ENCODE peak calls at places on chromosome 1, in seven cellular contexts. O is Peyer's patch, H is heart left ventricle, B is adrenal gland, S is tibial nerve, N is ovary, F is suprapubic skin. Q is an unnamed sample. For H3K27me3, the result is how much of the 10 kb centered on the place peaks cover.

GRCh38 chr1:37342736-37343135 is 131.6 kb upstream of the ZC3H12A start:
- DNase-seq in N (no peak), H (no peak), S (no peak), O (no peak), F (no peak), B (no peak), Q (no peak)

GRCh38 chr1:152252157-152252556 is 28.2 kb upstream of the HRNR start:
- DNase-seq in S (no peak), H (no peak), B (no peak), F (no peak), N (no peak), O (no peak), Q (no peak)

GRCh38 chr1:11485191-11485590 is 6.2 kb downstream of the DISP3 start:
- DNase-seq in F (no peak), B (no peak), N (no peak), S (no peak), H (no peak), O (no peak), Q (peak)

GRCh38 chr1:3598051-3598471 is 13.2 kb downstream of the MEGF6 start:
- DNase-seq in N (peak), S (no peak), F (no peak), B (no peak), O (no peak), H (peak), Q (no peak)

GRCh38 chr1:35451125-35451528 is 106.1 kb downstream of the KIAA0319L start:
- DNase-seq in O (peak), F (peak), N (peak), H (peak), S (peak), B (peak), Q (peak)

GRCh38 chr1:6418668-6419396 is 887 bp downstream of the HES2 start:
- DNase-seq in O (no peak), H (no peak), F (no peak), S (no peak), B (no peak), N (no peak), Q (no peak)

GRCh38 chr1:201648911-201649775 is 110.2 kb downstream of the NAV1 start:
- DNase-seq in H (no peak), O (no peak), S (peak), F (peak), N (peak), B (peak), Q (no peak)

GRCh38 chr1:207186503-207186902 is 82.5 kb downstream of the C4BPA start:
- DNase-seq in O (no peak), N (no peak), B (no peak), H (no peak), F (no peak), S (no peak), Q (no peak)

GRCh38 chr1:222618880-222619321 is 1.0 kb downstream of the MIA3 start:
- DNase-seq in S (peak), F (no peak), O (peak), H (peak), N (peak), B (peak), Q (no peak)

GRCh38 chr1:47478090-47478489 is 40.2 kb downstream of the FOXD2 start:
- DNase-seq in N (no peak), O (peak), B (no peak), S (peak), F (no peak), H (no peak), Q (peak)

DNA sequence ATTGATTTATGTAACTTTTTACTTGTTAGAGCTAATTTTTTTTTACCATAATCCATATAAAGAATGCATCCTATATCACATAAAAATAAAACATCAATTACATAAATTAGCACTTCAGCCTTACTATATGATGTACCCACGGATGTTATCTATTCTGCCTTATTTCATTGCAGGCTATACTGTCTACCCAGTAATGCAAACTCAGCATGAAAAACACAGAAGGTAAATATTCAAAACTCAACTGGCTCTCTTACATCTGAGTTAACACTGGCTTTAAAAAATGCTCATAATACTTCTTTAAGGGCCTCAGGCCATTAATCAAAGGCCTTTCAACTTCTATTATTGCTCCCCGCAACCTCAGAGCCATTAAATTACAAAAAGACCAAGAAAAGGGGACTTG is 65.8 kb downstream of the AHCTF1 start:
- DNase-seq in B (no peak), S (no peak), F (no peak), O (no peak), N (no peak), H (no peak), Q (no peak)
- TF ChIP-seq POLR2A in B (no peak), S (no peak), F (no peak), O (no peak), N (no peak), H (no peak), Q (no peak)

DNA sequence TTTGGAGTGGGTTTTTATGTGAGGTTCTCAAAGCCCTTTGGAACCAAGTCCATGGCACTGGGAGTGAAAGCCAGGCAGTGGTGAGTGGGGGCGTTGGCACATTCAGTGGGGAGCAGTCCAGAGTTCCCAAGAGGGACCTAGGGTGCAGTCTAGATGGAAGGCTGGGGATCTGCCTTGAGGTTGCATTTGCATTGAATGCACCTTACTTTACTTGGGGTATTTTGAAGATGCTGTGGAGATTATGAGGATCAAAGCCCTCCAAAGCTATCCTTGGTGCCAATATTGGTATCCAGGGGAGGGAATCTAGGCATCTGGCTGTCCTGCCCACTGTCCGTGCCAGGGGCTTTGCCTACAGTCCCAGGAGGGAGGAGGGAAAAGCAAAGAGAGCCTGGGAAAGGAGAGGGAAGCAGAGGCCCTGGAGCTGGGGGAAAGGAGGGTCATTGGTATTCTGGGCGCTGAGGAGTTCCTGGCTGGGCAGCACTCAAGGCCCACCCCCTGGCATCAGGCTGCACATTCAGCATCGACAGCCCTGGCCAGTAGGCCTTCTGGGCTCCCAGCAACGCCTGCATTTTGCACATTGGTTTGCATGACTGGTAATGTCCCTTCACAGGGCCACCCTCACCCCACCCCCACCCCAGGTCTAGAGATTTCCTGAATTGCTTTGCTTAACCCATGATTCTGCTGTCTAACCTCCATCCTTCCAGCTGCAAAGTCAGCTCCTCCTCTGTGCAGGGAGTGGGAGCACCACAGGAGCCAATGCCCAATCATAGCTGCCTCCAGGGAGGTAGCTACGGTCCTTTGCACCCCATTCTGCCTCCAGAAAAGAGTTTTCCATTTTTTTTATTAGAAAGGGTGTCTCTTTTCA is 843 bp upstream of the BCAN start:
- DNase-seq in F (no peak), B (no peak), H (no peak), N (no peak), O (no peak), S (no peak), Q (no peak)
- H3K27me3 ChIP-seq in F (half or more), B (half or more), H (half or more), N (under half), O (under half), S (half or more), Q (under half)

GRCh38 chr1:117118101-117118500 is 3.4 kb downstream of the TRIM45 start:
- DNase-seq in H (peak), O (no peak), F (no peak), S (no peak), B (no peak), N (no peak), Q (no peak)

GRCh38 chr1:117121589-117122296 is at the start of gene TRIM45:
- DNase-seq in O (peak), S (peak), N (peak), H (peak), B (peak), F (peak), Q (peak)

GRCh38 chr1:117123274-117123673 is 1.7 kb upstream of the TRIM45 start:
- DNase-seq in S (no peak), F (no peak), B (no peak), O (no peak), H (no peak), N (no peak), Q (no peak)

GRCh38 chr1:117122297-117123025 is 912 bp upstream of the TRIM45 start:
- DNase-seq in N (no peak), O (no peak), S (no peak), H (no peak), B (no peak), F (no peak), Q (no peak)

DNA sequence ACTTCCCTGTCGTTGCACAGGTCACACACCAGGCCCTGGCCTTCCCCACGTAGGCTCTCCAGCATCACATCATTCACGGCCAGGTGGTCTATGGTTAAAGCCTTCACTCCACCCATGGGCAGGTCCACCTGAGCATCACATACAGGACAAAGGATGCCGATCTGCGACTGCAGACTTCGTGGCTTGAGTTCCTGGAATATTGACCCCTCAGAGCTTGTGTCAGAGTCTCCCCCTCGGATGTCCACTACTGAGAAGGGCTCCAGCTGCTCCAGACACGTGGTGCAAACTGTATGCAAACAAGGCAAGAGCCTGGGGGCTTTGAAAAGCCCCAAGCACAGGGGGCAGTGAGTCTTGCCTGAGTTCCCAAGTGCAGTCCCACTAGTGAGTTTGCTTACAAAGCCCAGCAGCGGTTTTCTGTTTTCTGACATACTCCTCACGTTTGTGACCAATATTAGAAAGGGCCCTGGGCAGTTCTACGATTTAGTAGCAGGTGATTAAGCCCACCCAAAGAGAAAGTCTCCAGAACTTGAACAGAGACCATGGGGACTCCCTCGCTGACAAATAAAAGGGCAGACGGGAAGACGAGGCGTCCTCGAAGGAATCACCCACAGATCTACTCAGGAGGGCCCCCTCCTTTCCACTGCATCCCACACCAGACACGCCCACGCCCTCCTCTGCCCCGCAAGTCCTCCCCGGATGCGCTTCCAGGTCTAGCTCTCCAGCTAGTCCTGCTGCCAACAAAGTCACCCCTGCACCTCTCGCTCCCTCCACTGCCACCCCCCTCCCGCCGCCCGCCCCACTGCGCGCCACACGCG is 568 bp downstream of the TRIM45 start:
- DNase-seq in N (peak), B (no peak), F (no peak), O (peak), H (no peak), S (no peak), Q (no peak)
- H3K4me3 ChIP-seq in N (peak), B (no peak), F (peak), O (peak), H (peak), S (peak), Q (peak)

DNA sequence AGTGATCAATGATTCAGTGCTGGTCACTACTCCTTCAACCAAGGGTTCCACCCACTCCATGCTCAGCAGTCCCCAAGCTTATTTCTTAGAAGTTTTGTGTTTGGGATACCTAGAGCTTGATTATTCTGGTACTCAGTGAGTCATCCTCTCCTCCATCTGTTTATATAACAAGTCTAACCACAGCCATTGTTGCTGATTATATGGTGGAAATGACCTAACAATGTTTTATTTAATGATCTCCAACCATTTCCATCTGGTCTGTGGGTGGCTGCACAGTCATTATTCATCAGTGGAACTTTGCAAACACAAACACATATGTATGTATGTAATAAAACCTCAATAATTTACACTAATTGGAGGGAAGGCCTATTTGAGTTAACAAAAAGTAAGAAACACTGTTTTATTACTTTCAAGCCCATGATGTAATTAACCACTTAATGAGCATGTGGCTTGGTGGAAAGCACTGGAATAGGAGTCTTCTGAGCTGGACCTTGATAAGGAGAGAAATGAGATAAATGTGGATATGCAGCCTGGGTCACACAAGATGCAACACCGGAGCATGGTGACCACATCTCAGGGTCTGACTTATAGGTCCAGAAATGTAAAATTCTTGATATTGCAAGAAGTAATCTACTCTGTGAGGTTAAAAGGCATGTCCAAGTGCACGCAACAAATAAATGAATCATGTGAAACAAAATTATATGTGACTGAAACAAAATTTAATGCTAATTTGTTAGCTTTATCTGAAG is 99.0 kb upstream of the WLS start:
- DNase-seq in S (no peak), O (no peak), B (no peak), H (no peak), F (no peak), N (no peak), Q (no peak)
- TF ChIP-seq POLR2A in S (no peak), O (no peak), B (no peak), H (no peak), F (no peak), N (no peak), Q (no peak)

GRCh38 chr1:20372676-20373075 is 82.0 kb downstream of the VWA5B1 start:
- DNase-seq in H (no peak), O (no peak), S (no peak), N (no peak), F (no peak), B (no peak), Q (no peak)
- H3K27me3 ChIP-seq in H (under half), O (under half), S (half or more), N (under half), F (half or more), B (under half), Q (under half)

GRCh38 chr1:100443739-100444571 is 91.6 kb downstream of the CDC14A start:
- DNase-seq in B (no peak), O (no peak), S (no peak), N (no peak), F (no peak), H (no peak), Q (no peak)
- H3K4me3 ChIP-seq in B (no peak), O (no peak), S (no peak), N (no peak), F (no peak), H (no peak), Q (no peak)

GRCh38 chr1:70727891-70728443 is 316.9 kb downstream of the CTH start:
- DNase-seq in N (no peak), F (no peak), B (no peak), H (no peak), O (no peak), S (no peak), Q (no peak)
- TF ChIP-seq POLR2A in N (no peak), F (no peak), B (no peak), H (no peak), O (no peak), S (no peak), Q (no peak)

GRCh38 chr1:115832651-115833050 is 8.3 kb downstream of the NHLH2 start:
- DNase-seq in B (no peak), O (no peak), S (no peak), F (no peak), N (no peak), H (no peak), Q (no peak)

GRCh38 chr1:115829947-115830346 is 11.0 kb downstream of the NHLH2 start:
- DNase-seq in O (no peak), F (no peak), H (no peak), S (no peak), B (no peak), N (no peak), Q (no peak)

GRCh38 chr1:115829023-115829674 is 11.8 kb downstream of the NHLH2 start:
- DNase-seq in H (peak), S (no peak), B (no peak), F (peak), O (no peak), N (peak), Q (no peak)

GRCh38 chr1:115828101-115829022 is 12.6 kb downstream of the NHLH2 start:
- DNase-seq in H (peak), F (peak), O (no peak), B (no peak), S (no peak), N (peak), Q (no peak)

GRCh38 chr1:115830963-115831362 is 10.0 kb downstream of the NHLH2 start:
- DNase-seq in S (no peak), O (no peak), B (no peak), H (no peak), F (no peak), N (no peak), Q (no peak)
- H3K27me3 ChIP-seq in S (under half), O (under half), B (under half), H (under half), F (under half), N (under half), Q (under half)

Q was measured in prostate gland.